ENCODE peak calls at places on chromosomes 4 and X, in four cellular contexts. U, O, E and V are unnamed samples.

GRCh38 chr4:27714073-27714472 is 853.4 kb downstream of the STIM2 start:
- DNase-seq in U (no peak), O (no peak), E (no peak), V (no peak)

GRCh38 chrX:42694260-42694815 is 83.6 kb downstream of the PPP1R2C start:
- DNase-seq in U (peak), O (no peak), E (no peak), V (no peak)

GRCh38 chrX:119465555-119465954 is 2.7 kb upstream of the SLC25A5 start:
- DNase-seq in U (no peak), O (no peak), E (no peak), V (no peak)

GRCh38 chr4:169208516-169208915 is 62.2 kb downstream of the SH3RF1 start:
- DNase-seq in U (no peak), O (no peak), E (no peak), V (no peak)

GRCh38 chrX:123869488-123869887 is 9.6 kb downstream of the XIAP start:
- DNase-seq in U (peak), O (no peak), E (no peak), V (no peak)

GRCh38 chrX:14927391-14927790 is 54.2 kb downstream of the MOSPD2 start:
- DNase-seq in U (no peak), O (no peak), E (no peak), V (no peak)

GRCh38 chr4:182453830-182454229 is 210.6 kb downstream of the TENM3 start:
- DNase-seq in U (no peak), O (no peak), E (no peak), V (no peak)

GRCh38 chr4:71211748-71212147 is 127.1 kb upstream of the SLC4A4 start:
- DNase-seq in U (no peak), O (no peak), E (no peak), V (no peak)

GRCh38 chrX:13119386-13119785 is 75.0 kb upstream of the FAM9C start:
- DNase-seq in U (peak), O (no peak), E (no peak), V (no peak)

GRCh38 chr4:1842339-1842895 is 13.5 kb downstream of the LETM1 start:
- DNase-seq in U (no peak), O (no peak), E (no peak), V (peak)

GRCh38 chr4:128796934-128797333 is 12.6 kb upstream of the JADE1 start:
- DNase-seq in U (peak), O (no peak), E (no peak), V (no peak)

GRCh38 chr4:189124149-189124758 is 816.4 kb upstream of the FRG1 start:
- DNase-seq in U (peak), O (peak), E (no peak), V (peak)

GRCh38 chrX:39067866-39068265 is 266.6 kb downstream of the MID1IP1 start:
- DNase-seq in U (no peak), O (no peak), E (no peak), V (no peak)

DNA sequence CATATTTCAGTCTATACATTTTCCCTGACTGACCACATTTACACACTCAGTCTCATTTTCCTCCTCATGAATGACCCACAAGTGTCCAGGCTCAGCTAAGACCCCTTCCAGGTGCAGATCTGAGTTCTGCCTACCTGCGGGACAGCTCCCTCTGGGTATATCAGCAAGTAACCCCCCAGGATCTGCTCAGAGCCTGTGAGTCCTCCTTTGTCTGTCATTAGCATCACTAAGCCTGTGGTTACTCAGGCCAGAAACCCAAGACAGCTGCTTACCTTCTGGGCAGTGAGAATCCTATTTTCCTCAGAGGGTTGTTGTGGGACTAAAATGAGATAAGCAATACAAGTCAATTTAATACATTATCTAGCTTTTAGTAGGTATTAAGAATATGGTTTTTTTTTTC is 487.6 kb upstream of the BOD1L1 start:
- DNase-seq in U (no peak), O (no peak), E (no peak), V (peak)
- TF ChIP-seq NR3C1 in U (no peak), O (no peak), E (no peak), V (no peak)

GRCh38 chrX:45619290-45619689 is 418.6 kb upstream of the DIPK2B start:
- DNase-seq in U (no peak), O (no peak), E (no peak), V (no peak)
- TF ChIP-seq NR3C1 in U (no peak), O (no peak), E (no peak), V (no peak)

GRCh38 chr4:158934996-158935669 is 166.3 kb downstream of the FNIP2 start:
- DNase-seq in U (no peak), O (no peak), E (no peak), V (no peak)
- TF ChIP-seq NR3C1 in U (no peak), O (no peak), E (no peak), V (no peak)

GRCh38 chrX:48530736-48531135 is 8.8 kb upstream of the TBC1D25 start:
- DNase-seq in U (no peak), O (no peak), E (no peak), V (no peak)

GRCh38 chrX:48531359-48531954 is 8.1 kb upstream of the TBC1D25 start:
- DNase-seq in U (peak), O (no peak), E (peak), V (no peak)

GRCh38 chrX:48538641-48539344 is 721 bp upstream of the TBC1D25 start:
- DNase-seq in U (no peak), O (no peak), E (no peak), V (no peak)

GRCh38 chrX:48532201-48532600 is 7.3 kb upstream of the TBC1D25 start:
- DNase-seq in U (no peak), O (no peak), E (no peak), V (no peak)

DNA sequence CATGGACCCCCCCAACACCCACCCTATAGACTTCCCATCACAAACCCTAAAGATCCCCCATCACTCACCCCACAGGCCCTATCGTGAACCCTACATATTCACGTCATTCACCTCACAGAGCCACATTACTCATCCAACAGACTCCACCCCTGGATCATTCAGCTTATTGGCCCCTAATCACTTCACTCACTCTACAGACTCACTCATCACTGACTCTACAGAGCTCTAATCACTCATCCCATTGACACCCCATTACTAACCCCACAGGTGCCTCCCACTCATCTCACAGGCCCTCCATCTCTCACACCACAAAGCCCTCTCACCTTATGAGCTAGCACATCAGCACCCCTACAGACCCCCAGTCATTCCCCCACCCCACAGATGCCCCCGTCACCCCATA is 6.3 kb upstream of the TBC1D25 start:
- DNase-seq in U (no peak), O (no peak), E (no peak), V (no peak)
- TF ChIP-seq NR3C1 in U (no peak), O (no peak), E (no peak), V (no peak)

GRCh38 chr4:4759233-4759632 is 100.2 kb upstream of the MSX1 start:
- DNase-seq in U (no peak), O (no peak), E (no peak), V (no peak)
- TF ChIP-seq NR3C1 in U (no peak), O (no peak), E (no peak), V (no peak)

DNA sequence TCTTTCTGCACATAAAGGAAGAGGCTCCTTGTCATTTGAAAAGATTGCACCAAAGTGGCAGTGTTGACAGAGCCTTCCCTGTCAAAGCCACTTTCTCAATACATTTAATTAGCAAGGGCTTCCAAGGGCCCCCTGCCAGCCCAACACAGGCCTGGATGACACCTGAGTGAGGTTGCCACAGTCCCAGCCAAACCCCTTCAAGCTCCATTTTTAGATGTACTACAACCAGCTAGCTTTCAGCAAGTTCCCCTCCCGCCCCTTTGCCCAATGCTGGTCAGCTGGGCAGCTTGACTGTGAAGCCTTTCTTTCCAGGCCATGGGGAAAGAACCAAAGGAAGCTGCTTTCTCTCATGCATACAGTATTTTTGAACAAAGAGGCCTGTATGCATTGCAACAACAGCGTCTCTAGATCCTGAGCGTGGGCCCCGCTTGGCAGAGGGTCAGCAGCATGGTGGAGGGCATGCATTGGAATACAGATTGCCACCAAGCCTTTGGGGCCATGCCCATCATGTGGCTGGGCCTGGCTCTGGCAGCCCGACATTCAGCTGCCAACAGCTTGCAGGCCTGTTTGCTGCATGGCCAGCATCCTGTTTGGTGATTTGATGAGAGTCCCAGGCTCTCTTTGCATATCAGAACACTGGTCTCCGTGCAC is 261.1 kb upstream of the GATB start:
- DNase-seq in U (no peak), O (no peak), E (no peak), V (no peak)
- TF ChIP-seq NR3C1 in U (no peak), O (no peak), E (no peak), V (no peak)